ENCODE peak calls at places on chromosomes 11 and 22, in ten cellular contexts. One of them, this sample, is unnamed.

GRCh38 chr22:37258005-37258790 is 14.1 kb upstream of the RAC2 start:
- DNase-seq in nephron progenitor cell: no peak
- DNase-seq in fibroblast of mammary gland: no peak
- DNase-seq in fibroblast of pulmonary artery: no peak
- DNase-seq in lung: no peak
- DNase-seq in left lobe of liver: no peak
- DNase-seq in kidney tubule cell: no peak
- DNase-seq in stimulated activated effector memory CD8-positive, alpha-beta T cell treated with anti-CD3 and anti-CD28 coated beads, Interleukin-12 subunit alpha, Interleukin-12 subunit beta, amount 100 ng/mL, for 72 hours: no peak
- DNase-seq in mucosa of gallbladder: no peak
- DNase-seq in NCI-H187 treated with DMSO at 0.1 percent for 48 hours: no peak
- DNase-seq in this sample: no peak

GRCh38 chr22:43236401-43237166 is 49.6 kb upstream of the TTLL12 start:
- DNase-seq in NCI-H187 treated with DMSO at 0.1 percent for 48 hours: no peak
- DNase-seq in mucosa of gallbladder: peak; percentile 36
- DNase-seq in left lobe of liver: peak; percentile 98
- DNase-seq in nephron progenitor cell: no peak
- DNase-seq in lung: peak; percentile 61
- DNase-seq in kidney tubule cell: no peak
- DNase-seq in fibroblast of pulmonary artery: peak; percentile 3
- DNase-seq in fibroblast of mammary gland: no peak
- DNase-seq in stimulated activated effector memory CD8-positive, alpha-beta T cell treated with anti-CD3 and anti-CD28 coated beads, Interleukin-12 subunit alpha, Interleukin-12 subunit beta, amount 100 ng/mL, for 72 hours: no peak
- DNase-seq in this sample: peak; percentile 3

GRCh38 chr11:76698321-76699043 is 27.9 kb upstream of the LRRC32 start:
- DNase-seq in NCI-H187 treated with DMSO at 0.1 percent for 48 hours: no peak
- DNase-seq in nephron progenitor cell: no peak
- DNase-seq in lung: no peak
- DNase-seq in fibroblast of pulmonary artery: no peak
- DNase-seq in mucosa of gallbladder: no peak
- DNase-seq in fibroblast of mammary gland: no peak
- DNase-seq in kidney tubule cell: no peak
- DNase-seq in left lobe of liver: no peak
- DNase-seq in stimulated activated effector memory CD8-positive, alpha-beta T cell treated with anti-CD3 and anti-CD28 coated beads, Interleukin-12 subunit alpha, Interleukin-12 subunit beta, amount 100 ng/mL, for 72 hours: no peak
- DNase-seq in this sample: no peak

GRCh38 chr11:118321386-118322082 is 17.0 kb downstream of the CD3E start:
- DNase-seq in mucosa of gallbladder: peak; percentile 36
- DNase-seq in left lobe of liver: peak; percentile 74
- DNase-seq in NCI-H187 treated with DMSO at 0.1 percent for 48 hours: no peak
- DNase-seq in fibroblast of pulmonary artery: no peak
- DNase-seq in kidney tubule cell: no peak
- DNase-seq in nephron progenitor cell: no peak
- DNase-seq in stimulated activated effector memory CD8-positive, alpha-beta T cell treated with anti-CD3 and anti-CD28 coated beads, Interleukin-12 subunit alpha, Interleukin-12 subunit beta, amount 100 ng/mL, for 72 hours: no peak
- DNase-seq in fibroblast of mammary gland: no peak
- DNase-seq in lung: no peak
- DNase-seq in this sample: no peak

GRCh38 chr11:64765841-64766682 is 6.3 kb upstream of the PYGM start:
- DNase-seq in stimulated activated effector memory CD8-positive, alpha-beta T cell treated with anti-CD3 and anti-CD28 coated beads, Interleukin-12 subunit alpha, Interleukin-12 subunit beta, amount 100 ng/mL, for 72 hours: no peak
- DNase-seq in NCI-H187 treated with DMSO at 0.1 percent for 48 hours: no peak
- DNase-seq in fibroblast of pulmonary artery: no peak
- DNase-seq in kidney tubule cell: no peak
- DNase-seq in mucosa of gallbladder: no peak
- DNase-seq in nephron progenitor cell: no peak
- DNase-seq in fibroblast of mammary gland: no peak
- DNase-seq in lung: no peak
- DNase-seq in left lobe of liver: no peak
- DNase-seq in this sample: no peak

GRCh38 chr22:30187094-30187493 is 59.5 kb downstream of the LIF start:
- DNase-seq in left lobe of liver: no peak
- DNase-seq in kidney tubule cell: no peak
- DNase-seq in lung: no peak
- DNase-seq in fibroblast of mammary gland: no peak
- DNase-seq in fibroblast of pulmonary artery: no peak
- DNase-seq in NCI-H187 treated with DMSO at 0.1 percent for 48 hours: no peak
- DNase-seq in nephron progenitor cell: no peak
- DNase-seq in stimulated activated effector memory CD8-positive, alpha-beta T cell treated with anti-CD3 and anti-CD28 coated beads, Interleukin-12 subunit alpha, Interleukin-12 subunit beta, amount 100 ng/mL, for 72 hours: no peak
- DNase-seq in mucosa of gallbladder: no peak
- DNase-seq in this sample: no peak

GRCh38 chr11:64019106-64020031 is 16.4 kb upstream of the FLRT1 start:
- DNase-seq in left lobe of liver: no peak
- DNase-seq in mucosa of gallbladder: no peak
- DNase-seq in fibroblast of mammary gland: no peak
- DNase-seq in fibroblast of pulmonary artery: no peak
- DNase-seq in lung: no peak
- DNase-seq in stimulated activated effector memory CD8-positive, alpha-beta T cell treated with anti-CD3 and anti-CD28 coated beads, Interleukin-12 subunit alpha, Interleukin-12 subunit beta, amount 100 ng/mL, for 72 hours: no peak
- DNase-seq in NCI-H187 treated with DMSO at 0.1 percent for 48 hours: no peak
- DNase-seq in kidney tubule cell: no peak
- DNase-seq in nephron progenitor cell: no peak
- DNase-seq in this sample: no peak

GRCh38 chr11:67572747-67573419 is 10.7 kb upstream of the GSTP1 start:
- DNase-seq in NCI-H187 treated with DMSO at 0.1 percent for 48 hours: no peak
- DNase-seq in fibroblast of pulmonary artery: peak; percentile 65
- DNase-seq in fibroblast of mammary gland: peak; percentile 50
- DNase-seq in kidney tubule cell: peak; percentile 83
- DNase-seq in stimulated activated effector memory CD8-positive, alpha-beta T cell treated with anti-CD3 and anti-CD28 coated beads, Interleukin-12 subunit alpha, Interleukin-12 subunit beta, amount 100 ng/mL, for 72 hours: no peak
- DNase-seq in lung: peak; percentile 67
- DNase-seq in nephron progenitor cell: no peak
- DNase-seq in mucosa of gallbladder: peak; percentile 63
- DNase-seq in left lobe of liver: peak; percentile 65
- DNase-seq in this sample: peak; percentile 58

GRCh38 chr11:12860827-12861226 is 148.3 kb upstream of the RASSF10 start:
- DNase-seq in nephron progenitor cell: no peak
- DNase-seq in left lobe of liver: no peak
- DNase-seq in NCI-H187 treated with DMSO at 0.1 percent for 48 hours: no peak
- DNase-seq in fibroblast of mammary gland: no peak
- DNase-seq in lung: no peak
- DNase-seq in mucosa of gallbladder: no peak
- DNase-seq in fibroblast of pulmonary artery: no peak
- DNase-seq in kidney tubule cell: no peak
- DNase-seq in stimulated activated effector memory CD8-positive, alpha-beta T cell treated with anti-CD3 and anti-CD28 coated beads, Interleukin-12 subunit alpha, Interleukin-12 subunit beta, amount 100 ng/mL, for 72 hours: no peak
- DNase-seq in this sample: no peak